ENCODE peak calls at places on chromosomes 6 and 20, in six cellular contexts. U is cardiac fibroblast, D is GM06990, J is prostate gland, B is A549, A is tibial nerve. C is an unnamed sample.
A peak's percentile ranks its signal among the peaks of the same experiment; 100 is the strongest.

GRCh38 chr20:17721802-17722486 is 22.2 kb downstream of the BANF2 start:
- DNase-seq in U (no peak), D (no peak), J (no peak), B (no peak), A (no peak), C (no peak)

GRCh38 chr6:138491020-138491419 is 8.3 kb downstream of the NHSL1 start:
- DNase-seq in U (no peak), D (no peak), J (no peak), B (no peak), A (no peak), C (no peak)

GRCh38 chr6:22030730-22031619 is 265.9 kb downstream of the PRL start:
- DNase-seq in U (no peak), D (no peak), J (no peak), B (no peak), A (no peak), C (no peak)

GRCh38 chr6:134289204-134289575 is 28.7 kb downstream of the SGK1 start:
- DNase-seq in U (no peak), D (no peak), J (no peak), B (no peak), A (no peak), C (no peak)

GRCh38 chr6:124879110-124879991 is 82.9 kb upstream of the RNF217 start:
- DNase-seq in U (no peak), D (no peak), J (no peak), B (no peak), A (no peak), C (no peak)

GRCh38 chr20:51800132-51800721 is 2.1 kb downstream of the SALL4 start:
- DNase-seq in U (peak; percentile 33), D (peak; percentile 66), J (peak; percentile 73), B (peak; percentile 62), A (no peak), C (peak; percentile 42)

GRCh38 chr6:68313911-68314310 is 321.2 kb upstream of the ADGRB3 start:
- DNase-seq in U (peak; percentile 60), D (no peak), J (no peak), B (peak; percentile 1), A (no peak), C (no peak)

GRCh38 chr20:48665785-48666184 is 162.0 kb downstream of the PREX1 start:
- DNase-seq in U (no peak), D (no peak), J (no peak), B (no peak), A (no peak), C (no peak)

GRCh38 chr6:41591859-41592502 is 45.8 kb downstream of the FOXP4 start:
- DNase-seq in U (peak; percentile 68), D (no peak), J (peak; percentile 64), B (peak; percentile 43), A (peak; percentile 69), C (peak; percentile 70)

GRCh38 chr20:31560094-31560899 is 44.8 kb upstream of the ID1 start:
- DNase-seq in U (peak; percentile 93), D (no peak), J (peak; percentile 40), B (peak; percentile 94), A (peak; percentile 48), C (peak; percentile 73)

GRCh38 chr20:7912551-7912950 is 27.7 kb downstream of the HAO1 start:
- DNase-seq in U (peak; percentile 5), D (no peak), J (no peak), B (no peak), A (no peak), C (no peak)

GRCh38 chr20:48772183-48772976 is 55.4 kb downstream of the PREX1 start:
- DNase-seq in U (no peak), D (no peak), J (no peak), B (no peak), A (peak; percentile 46), C (peak; percentile 41)

GRCh38 chr20:13022401-13023170 is 13.8 kb downstream of the SPTLC3 start:
- DNase-seq in U (peak; percentile 51), D (no peak), J (no peak), B (no peak), A (no peak), C (no peak)

GRCh38 chr6:153613719-153614455 is 425.2 kb upstream of the OPRM1 start:
- DNase-seq in U (no peak), D (no peak), J (no peak), B (no peak), A (no peak), C (no peak)

GRCh38 chr20:25052255-25053206 is 5.4 kb downstream of the ACSS1 start:
- DNase-seq in U (peak; percentile 91), D (no peak), J (no peak), B (no peak), A (no peak), C (peak; percentile 67)

GRCh38 chr6:136693090-136693489 is 99.2 kb downstream of the MAP3K5 start:
- DNase-seq in U (no peak), D (no peak), J (no peak), B (no peak), A (no peak), C (no peak)

GRCh38 chr6:44327096-44327495 is 13.9 kb upstream of the AARS2 start:
- DNase-seq in U (no peak), D (no peak), J (no peak), B (no peak), A (no peak), C (no peak)

GRCh38 chr6:67952121-67952520 is 683.0 kb upstream of the ADGRB3 start:
- DNase-seq in U (peak; percentile 57), D (no peak), J (no peak), B (no peak), A (no peak), C (no peak)

GRCh38 chr6:142444388-142444787 is 142.6 kb downstream of the ADGRG6 start:
- DNase-seq in U (no peak), D (no peak), J (no peak), B (no peak), A (no peak), C (no peak)

GRCh38 chr6:1535295-1535694 is 74.4 kb upstream of the FOXC1 start:
- DNase-seq in U (peak; percentile 19), D (no peak), J (no peak), B (no peak), A (no peak), C (no peak)

GRCh38 chr6:154426997-154427396 is 70.4 kb upstream of the IPCEF1 start:
- DNase-seq in U (no peak), D (no peak), J (no peak), B (no peak), A (no peak), C (no peak)

GRCh38 chr6:157944983-157945931 is 36.4 kb upstream of the SYNJ2 start:
- DNase-seq in U (no peak), D (no peak), J (no peak), B (no peak), A (no peak), C (no peak)

GRCh38 chr6:16964553-16965499 is 137.0 kb upstream of the STMND1 start:
- DNase-seq in U (peak; percentile 81), D (peak; percentile 41), J (peak; percentile 75), B (peak; percentile 59), A (peak; percentile 52), C (peak; percentile 73)
- H3K4me3 ChIP-seq in U (no peak overlapping the region), D (no peak overlapping the region), J (no peak overlapping the region), B (no peak overlapping the region), A (no peak overlapping the region), C (no peak overlapping the region)

DNA sequence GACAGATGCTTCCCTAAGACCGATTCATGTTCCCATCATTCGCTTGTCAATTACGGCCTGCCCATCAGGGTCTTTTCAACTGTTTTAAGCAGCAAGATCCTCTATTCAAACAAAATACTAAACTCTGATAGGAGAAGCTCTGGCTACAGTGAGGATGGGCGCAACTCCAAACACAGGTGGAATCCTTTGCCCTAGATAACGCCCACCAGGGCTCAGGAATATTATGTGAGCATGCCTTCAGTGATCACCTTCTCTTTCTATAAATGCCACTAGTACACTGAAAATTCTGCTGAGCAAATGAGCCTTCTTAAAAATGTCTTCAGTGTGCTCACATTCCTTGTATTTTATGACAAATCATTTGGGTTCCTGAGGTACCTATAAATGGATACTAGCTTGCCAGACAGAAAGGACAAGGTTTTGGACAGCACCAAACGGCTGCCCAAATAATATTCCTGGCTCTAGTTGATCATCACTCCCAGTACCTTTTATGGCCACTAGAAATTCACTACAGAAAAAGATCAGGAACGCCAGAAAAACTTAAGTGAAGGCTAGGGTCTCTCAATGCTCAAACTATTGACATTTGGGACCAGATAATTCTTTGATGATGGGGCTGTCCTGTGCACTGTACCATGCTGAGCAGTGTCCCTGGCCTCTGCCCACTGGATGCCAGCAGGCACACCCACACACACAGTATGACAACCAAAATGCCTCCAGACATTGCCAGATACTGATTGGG is 13.1 kb downstream of the ZNF217 start:
- DNase-seq in U (no peak), D (no peak), J (no peak), B (no peak), A (no peak), C (no peak)
- TF ChIP-seq CTCF in U (peak; percentile 19), D (peak; percentile 4), J (peak; percentile 34), B (no peak), A (no peak), C (no peak)

GRCh38 chr20:53154540-53154939 is 182.4 kb downstream of the TSHZ2 start:
- DNase-seq in U (peak; percentile 20), D (peak; percentile 34), J (no peak), B (no peak), A (no peak), C (peak; percentile 66)

GRCh38 chr20:53161473-53161872 is 189.3 kb downstream of the TSHZ2 start:
- DNase-seq in U (no peak), D (no peak), J (no peak), B (no peak), A (no peak), C (peak; percentile 49)

GRCh38 chr20:53159144-53159543 is 187.0 kb downstream of the TSHZ2 start:
- DNase-seq in U (no peak), D (no peak), J (no peak), B (no peak), A (no peak), C (no peak)

GRCh38 chr20:53161073-53161472 is 188.9 kb downstream of the TSHZ2 start:
- DNase-seq in U (no peak), D (peak; percentile 17), J (no peak), B (no peak), A (no peak), C (no peak)

GRCh38 chr20:53157443-53158408 is 185.6 kb downstream of the TSHZ2 start:
- DNase-seq in U (peak; percentile 56), D (peak; percentile 59), J (no peak), B (peak; percentile 77), A (no peak), C (peak; percentile 85)
- H3K4me3 ChIP-seq in U (no peak overlapping the region), D (no peak overlapping the region), J (no peak overlapping the region), B (no peak overlapping the region), A (no peak overlapping the region), C (peak overlapping the region; percentile 26)

GRCh38 chr6:17588011-17588410 is 12.1 kb upstream of the FAM8A1 start:
- DNase-seq in U (no peak), D (no peak), J (no peak), B (no peak), A (no peak), C (no peak)

GRCh38 chr6:17585766-17586502 is 14.2 kb upstream of the FAM8A1 start:
- DNase-seq in U (no peak), D (no peak), J (no peak), B (peak; percentile 72), A (no peak), C (peak; percentile 19)

GRCh38 chr6:17593246-17593645 is 6.9 kb upstream of the FAM8A1 start:
- DNase-seq in U (no peak), D (no peak), J (no peak), B (no peak), A (no peak), C (no peak)

GRCh38 chr6:17591292-17591691 is 8.8 kb upstream of the FAM8A1 start:
- DNase-seq in U (peak; percentile 3), D (no peak), J (no peak), B (no peak), A (no peak), C (peak; percentile 18)

GRCh38 chr6:17589402-17590116 is 10.5 kb upstream of the FAM8A1 start:
- DNase-seq in U (peak; percentile 68), D (no peak), J (no peak), B (peak; percentile 72), A (no peak), C (peak; percentile 24)
- TF ChIP-seq CTCF in U (no peak), D (no peak), J (no peak), B (peak; percentile 17), A (no peak), C (no peak)